ENCODE peak calls at places on chromosomes 7 and 10, in ten cellular contexts. One of them, this sample, is unnamed.

GRCh38 chr7:17130281-17131059 is 168.0 kb upstream of the AHR start:
- DNase-seq in AG08395: peak
- DNase-seq in RCC 7860: no peak
- DNase-seq in Daoy: peak
- DNase-seq in NCI-H774: no peak
- DNase-seq in HL-60: no peak
- DNase-seq in GM12865: no peak
- DNase-seq in KBM-7: peak
- DNase-seq in cardiac fibroblast: peak
- DNase-seq in progenitor cell of endocrine pancreas: no peak
- DNase-seq in this sample: no peak

GRCh38 chr10:75400769-75401568 is 595 bp downstream of the ZNF503 start:
- DNase-seq in AG08395: peak
- DNase-seq in RCC 7860: peak
- DNase-seq in Daoy: peak
- DNase-seq in NCI-H774: peak
- DNase-seq in HL-60: peak
- DNase-seq in GM12865: peak
- DNase-seq in KBM-7: no peak
- DNase-seq in cardiac fibroblast: peak
- DNase-seq in progenitor cell of endocrine pancreas: peak
- DNase-seq in this sample: peak

GRCh38 chr7:14095233-14095950 is 105.9 kb upstream of the ETV1 start:
- DNase-seq in AG08395: no peak
- DNase-seq in RCC 7860: no peak
- DNase-seq in Daoy: no peak
- DNase-seq in NCI-H774: no peak
- DNase-seq in HL-60: no peak
- DNase-seq in GM12865: no peak
- DNase-seq in KBM-7: no peak
- DNase-seq in cardiac fibroblast: no peak
- DNase-seq in progenitor cell of endocrine pancreas: no peak
- DNase-seq in this sample: no peak

GRCh38 chr10:122232781-122233180 is 38.3 kb upstream of the BTBD16 start:
- DNase-seq in AG08395: no peak
- DNase-seq in RCC 7860: no peak
- DNase-seq in Daoy: no peak
- DNase-seq in NCI-H774: no peak
- DNase-seq in HL-60: no peak
- DNase-seq in GM12865: no peak
- DNase-seq in KBM-7: no peak
- DNase-seq in cardiac fibroblast: peak
- DNase-seq in progenitor cell of endocrine pancreas: no peak
- DNase-seq in this sample: no peak

GRCh38 chr10:70302292-70302691 is 18.5 kb upstream of the NPFFR1 start:
- DNase-seq in AG08395: peak
- DNase-seq in RCC 7860: no peak
- DNase-seq in Daoy: no peak
- DNase-seq in NCI-H774: no peak
- DNase-seq in HL-60: peak
- DNase-seq in GM12865: no peak
- DNase-seq in KBM-7: peak
- DNase-seq in cardiac fibroblast: peak
- DNase-seq in progenitor cell of endocrine pancreas: no peak
- DNase-seq in this sample: no peak

GRCh38 chr7:1466524-1467271 is 7.4 kb upstream of the MICALL2 start:
- DNase-seq in AG08395: peak
- DNase-seq in RCC 7860: no peak
- DNase-seq in Daoy: peak
- DNase-seq in NCI-H774: no peak
- DNase-seq in HL-60: no peak
- DNase-seq in GM12865: peak
- DNase-seq in KBM-7: no peak
- DNase-seq in cardiac fibroblast: peak
- DNase-seq in progenitor cell of endocrine pancreas: no peak
- DNase-seq in this sample: no peak

GRCh38 chr10:72756674-72757385 is 64.9 kb downstream of the MCU start:
- DNase-seq in AG08395: no peak
- DNase-seq in RCC 7860: no peak
- DNase-seq in Daoy: no peak
- DNase-seq in NCI-H774: no peak
- DNase-seq in HL-60: no peak
- DNase-seq in GM12865: no peak
- DNase-seq in KBM-7: no peak
- DNase-seq in cardiac fibroblast: peak
- DNase-seq in progenitor cell of endocrine pancreas: no peak
- DNase-seq in this sample: no peak

GRCh38 chr10:36345770-36346169 is 703.7 kb upstream of the FZD8 start:
- DNase-seq in AG08395: peak
- DNase-seq in RCC 7860: no peak
- DNase-seq in Daoy: no peak
- DNase-seq in NCI-H774: no peak
- DNase-seq in HL-60: no peak
- DNase-seq in GM12865: no peak
- DNase-seq in KBM-7: no peak
- DNase-seq in cardiac fibroblast: peak
- DNase-seq in progenitor cell of endocrine pancreas: no peak
- DNase-seq in this sample: no peak

GRCh38 chr10:17607603-17608332 is 9.4 kb downstream of the HACD1 start:
- DNase-seq in AG08395: peak
- DNase-seq in RCC 7860: peak
- DNase-seq in Daoy: peak
- DNase-seq in NCI-H774: peak
- DNase-seq in HL-60: peak
- DNase-seq in GM12865: peak
- DNase-seq in KBM-7: peak
- DNase-seq in cardiac fibroblast: peak
- DNase-seq in progenitor cell of endocrine pancreas: no peak
- DNase-seq in this sample: no peak

GRCh38 chr10:75351637-75352036 is 49.9 kb downstream of the ZNF503 start:
- DNase-seq in AG08395: no peak
- DNase-seq in RCC 7860: no peak
- DNase-seq in Daoy: no peak
- DNase-seq in NCI-H774: no peak
- DNase-seq in HL-60: no peak
- DNase-seq in GM12865: no peak
- DNase-seq in KBM-7: no peak
- DNase-seq in cardiac fibroblast: no peak
- DNase-seq in progenitor cell of endocrine pancreas: no peak
- DNase-seq in this sample: no peak

GRCh38 chr7:130752424-130752823 is 18.4 kb upstream of the KLF14 start:
- DNase-seq in AG08395: no peak
- DNase-seq in RCC 7860: no peak
- DNase-seq in Daoy: no peak
- DNase-seq in NCI-H774: no peak
- DNase-seq in HL-60: no peak
- DNase-seq in GM12865: no peak
- DNase-seq in KBM-7: no peak
- DNase-seq in cardiac fibroblast: no peak
- DNase-seq in progenitor cell of endocrine pancreas: no peak
- DNase-seq in this sample: no peak

GRCh38 chr7:1526271-1526754 is 4.2 kb upstream of the MAFK start:
- DNase-seq in AG08395: no peak
- DNase-seq in RCC 7860: no peak
- DNase-seq in Daoy: no peak
- DNase-seq in NCI-H774: no peak
- DNase-seq in HL-60: peak
- DNase-seq in GM12865: no peak
- DNase-seq in KBM-7: peak
- DNase-seq in cardiac fibroblast: no peak
- DNase-seq in progenitor cell of endocrine pancreas: no peak
- DNase-seq in this sample: no peak

GRCh38 chr10:133207041-133207600 is 22.9 kb upstream of the UTF1 start:
- DNase-seq in AG08395: no peak
- DNase-seq in RCC 7860: no peak
- DNase-seq in Daoy: no peak
- DNase-seq in NCI-H774: no peak
- DNase-seq in HL-60: no peak
- DNase-seq in GM12865: no peak
- DNase-seq in KBM-7: no peak
- DNase-seq in cardiac fibroblast: no peak
- DNase-seq in progenitor cell of endocrine pancreas: no peak
- DNase-seq in this sample: no peak

GRCh38 chr10:108112218-108112617 is 947.7 kb upstream of the SORCS1 start:
- DNase-seq in AG08395: peak
- DNase-seq in RCC 7860: no peak
- DNase-seq in Daoy: no peak
- DNase-seq in NCI-H774: no peak
- DNase-seq in HL-60: no peak
- DNase-seq in GM12865: no peak
- DNase-seq in KBM-7: peak
- DNase-seq in cardiac fibroblast: no peak
- DNase-seq in progenitor cell of endocrine pancreas: no peak
- DNase-seq in this sample: no peak

GRCh38 chr10:105969884-105970377 is 1194.6 kb downstream of the SORCS1 start:
- DNase-seq in AG08395: no peak
- DNase-seq in RCC 7860: no peak
- DNase-seq in Daoy: no peak
- DNase-seq in NCI-H774: no peak
- DNase-seq in HL-60: no peak
- DNase-seq in GM12865: no peak
- DNase-seq in KBM-7: no peak
- DNase-seq in cardiac fibroblast: no peak
- DNase-seq in progenitor cell of endocrine pancreas: no peak
- DNase-seq in this sample: no peak

GRCh38 chr10:53379951-53380350 is 607.4 kb upstream of the MBL2 start:
- DNase-seq in AG08395: no peak
- DNase-seq in RCC 7860: no peak
- DNase-seq in Daoy: no peak
- DNase-seq in NCI-H774: no peak
- DNase-seq in HL-60: no peak
- DNase-seq in GM12865: no peak
- DNase-seq in KBM-7: no peak
- DNase-seq in cardiac fibroblast: no peak
- DNase-seq in progenitor cell of endocrine pancreas: no peak
- DNase-seq in this sample: no peak

GRCh38 chr7:74306737-74307469 is 17.7 kb downstream of the CLIP2 start:
- DNase-seq in AG08395: peak
- DNase-seq in RCC 7860: peak
- DNase-seq in Daoy: peak
- DNase-seq in NCI-H774: no peak
- DNase-seq in HL-60: no peak
- DNase-seq in GM12865: peak
- DNase-seq in KBM-7: peak
- DNase-seq in cardiac fibroblast: peak
- DNase-seq in progenitor cell of endocrine pancreas: no peak
- DNase-seq in this sample: no peak

GRCh38 chr7:19589436-19589835 is 119.4 kb downstream of the POLR1F start:
- DNase-seq in AG08395: no peak
- DNase-seq in RCC 7860: no peak
- DNase-seq in Daoy: no peak
- DNase-seq in NCI-H774: no peak
- DNase-seq in HL-60: no peak
- DNase-seq in GM12865: no peak
- DNase-seq in KBM-7: no peak
- DNase-seq in cardiac fibroblast: no peak
- DNase-seq in progenitor cell of endocrine pancreas: no peak
- DNase-seq in this sample: no peak

GRCh38 chr10:944034-944831 is 12.7 kb upstream of the LARP4B start:
- DNase-seq in AG08395: peak
- DNase-seq in RCC 7860: no peak
- DNase-seq in Daoy: peak
- DNase-seq in NCI-H774: no peak
- DNase-seq in HL-60: peak
- DNase-seq in GM12865: peak
- DNase-seq in KBM-7: peak
- DNase-seq in cardiac fibroblast: peak
- DNase-seq in progenitor cell of endocrine pancreas: no peak
- DNase-seq in this sample: no peak

GRCh38 chr10:45339896-45340295 is 24.5 kb upstream of the OR13A1 start:
- DNase-seq in AG08395: no peak
- DNase-seq in RCC 7860: no peak
- DNase-seq in Daoy: no peak
- DNase-seq in NCI-H774: no peak
- DNase-seq in HL-60: no peak
- DNase-seq in GM12865: no peak
- DNase-seq in KBM-7: no peak
- DNase-seq in cardiac fibroblast: no peak
- DNase-seq in progenitor cell of endocrine pancreas: no peak
- DNase-seq in this sample: no peak

GRCh38 chr7:58086871-58087535 is 637.0 kb downstream of the ZNF716 start:
- DNase-seq in AG08395: no peak
- DNase-seq in RCC 7860: no peak
- DNase-seq in Daoy: no peak
- DNase-seq in NCI-H774: no peak
- DNase-seq in HL-60: no peak
- DNase-seq in GM12865: no peak
- DNase-seq in KBM-7: no peak
- DNase-seq in cardiac fibroblast: no peak
- DNase-seq in progenitor cell of endocrine pancreas: no peak
- DNase-seq in this sample: no peak

GRCh38 chr7:50852901-50853300 is 70.2 kb upstream of the GRB10 start:
- DNase-seq in AG08395: no peak
- DNase-seq in RCC 7860: no peak
- DNase-seq in Daoy: no peak
- DNase-seq in NCI-H774: no peak
- DNase-seq in HL-60: no peak
- DNase-seq in GM12865: no peak
- DNase-seq in KBM-7: no peak
- DNase-seq in cardiac fibroblast: no peak
- DNase-seq in progenitor cell of endocrine pancreas: no peak
- DNase-seq in this sample: no peak

GRCh38 chr7:155227788-155228458 is 69.8 kb upstream of the INSIG1 start:
- DNase-seq in AG08395: no peak
- DNase-seq in RCC 7860: no peak
- DNase-seq in Daoy: no peak
- DNase-seq in NCI-H774: no peak
- DNase-seq in HL-60: no peak
- DNase-seq in GM12865: no peak
- DNase-seq in KBM-7: no peak
- DNase-seq in cardiac fibroblast: no peak
- DNase-seq in progenitor cell of endocrine pancreas: no peak
- DNase-seq in this sample: no peak

GRCh38 chr10:35172574-35172973 is 45.9 kb downstream of the CREM start:
- DNase-seq in AG08395: peak
- DNase-seq in RCC 7860: no peak
- DNase-seq in Daoy: no peak
- DNase-seq in NCI-H774: no peak
- DNase-seq in HL-60: no peak
- DNase-seq in GM12865: no peak
- DNase-seq in KBM-7: no peak
- DNase-seq in cardiac fibroblast: peak
- DNase-seq in progenitor cell of endocrine pancreas: no peak
- DNase-seq in this sample: no peak

GRCh38 chr10:49061667-49062066 is 53.7 kb downstream of the VSTM4 start:
- DNase-seq in AG08395: no peak
- DNase-seq in RCC 7860: no peak
- DNase-seq in Daoy: no peak
- DNase-seq in NCI-H774: no peak
- DNase-seq in HL-60: no peak
- DNase-seq in GM12865: no peak
- DNase-seq in KBM-7: no peak
- DNase-seq in cardiac fibroblast: no peak
- DNase-seq in progenitor cell of endocrine pancreas: no peak
- DNase-seq in this sample: no peak

GRCh38 chr10:100872034-100872791 is 40.5 kb upstream of the SLF2 start:
- DNase-seq in AG08395: peak
- DNase-seq in RCC 7860: peak
- DNase-seq in Daoy: peak
- DNase-seq in NCI-H774: no peak
- DNase-seq in HL-60: peak
- DNase-seq in GM12865: peak
- DNase-seq in KBM-7: peak
- DNase-seq in cardiac fibroblast: peak
- DNase-seq in progenitor cell of endocrine pancreas: peak
- DNase-seq in this sample: peak

GRCh38 chr10:339038-339391 is 203.8 kb downstream of the ZMYND11 start:
- DNase-seq in AG08395: no peak
- DNase-seq in RCC 7860: no peak
- DNase-seq in Daoy: no peak
- DNase-seq in NCI-H774: no peak
- DNase-seq in HL-60: no peak
- DNase-seq in GM12865: no peak
- DNase-seq in KBM-7: no peak
- DNase-seq in cardiac fibroblast: no peak
- DNase-seq in progenitor cell of endocrine pancreas: no peak
- DNase-seq in this sample: no peak

GRCh38 chr10:67837519-67838314 is at the start of gene DNAJC12:
- DNase-seq in AG08395: peak
- DNase-seq in RCC 7860: peak
- DNase-seq in Daoy: peak
- DNase-seq in NCI-H774: peak
- DNase-seq in HL-60: peak
- DNase-seq in GM12865: peak
- DNase-seq in KBM-7: peak
- DNase-seq in cardiac fibroblast: peak
- DNase-seq in progenitor cell of endocrine pancreas: no peak
- DNase-seq in this sample: peak

This sample was measured in NCI-H1930.